ENCODE peak calls at places on chromosome 11, in nine cellular contexts. K is anterior cingulate cortex; I is lung; T is activated T-cell treated with anti-CD3 and anti-CD28 coated beads, Interleukin-2, amount 50 U/mL, for 72 hours; C is cerebellum; P is MCF 10A; V is T-cell; Z is RWPE1; M is NCI-H2081 treated with DMSO at 0.1 percent for 48 hours. J is an unnamed sample.

GRCh38 chr11:284081-285020 is 4.6 kb upstream of the PGGHG start:
- DNase-seq in T (peak; percentile 8), Z (no peak), P (no peak), V (no peak), I (no peak), K (no peak), M (no peak), C (no peak), J (no peak)

GRCh38 chr11:35540526-35540925 is 15.1 kb upstream of the PAMR1 start:
- DNase-seq in V (no peak), T (no peak), M (no peak), I (no peak), C (no peak), Z (no peak), P (no peak), K (no peak), J (no peak)

GRCh38 chr11:82547163-82547560 is 186.5 kb downstream of the FAM181B start:
- DNase-seq in K (no peak), M (no peak), C (no peak), Z (no peak), P (no peak), V (no peak), T (no peak), I (no peak), J (no peak)

GRCh38 chr11:6623391-6624363 is 4.5 kb upstream of the TPP1 start:
- DNase-seq in P (no peak), V (no peak), Z (no peak), C (no peak), T (no peak), M (no peak), I (no peak), K (no peak), J (no peak)

GRCh38 chr11:26186389-26186788 is 145.5 kb upstream of the ANO3 start:
- DNase-seq in Z (no peak), C (no peak), M (no peak), T (no peak), I (no peak), V (no peak), K (no peak), P (no peak), J (no peak)

GRCh38 chr11:10564692-10565318 is 3.7 kb downstream of the LYVE1 start:
- DNase-seq in V (no peak), K (no peak), C (no peak), T (no peak), P (no peak), M (no peak), Z (no peak), I (no peak), J (no peak)

GRCh38 chr11:70776914-70777532 is 378.7 kb downstream of the CTTN start:
- DNase-seq in T (no peak), Z (no peak), P (no peak), M (no peak), V (no peak), I (no peak), K (no peak), C (no peak), J (no peak)

GRCh38 chr11:134486106-134486505 is 74.1 kb upstream of the B3GAT1 start:
- DNase-seq in I (no peak), P (no peak), V (no peak), K (no peak), C (no peak), T (no peak), M (no peak), Z (no peak), J (no peak)

GRCh38 chr11:26761382-26761781 is 39.5 kb upstream of the SLC5A12 start:
- DNase-seq in T (no peak), Z (no peak), I (no peak), P (no peak), K (no peak), M (no peak), V (no peak), C (no peak), J (no peak)

J was measured in GF-D8.